ENCODE peak calls at places on chromosome 19, in seven cellular contexts. One of them, this sample, is unnamed.

GRCh38 chr19:41411682-41412265 is 14.2 kb downstream of the BCKDHA start:
- DNase-seq in stimulated activated CD4-positive, alpha-beta T cell treated with anti-CD3 and anti-CD28 coated beads, Interleukin-12 subunit alpha, Interleukin-12 subunit beta, amount 100 ng/mL, for 24 hours: no peak
- DNase-seq in CD8-positive, alpha-beta memory T cell: no peak
- DNase-seq in activated naive CD4-positive, alpha-beta T cell treated with Interleukin-2 at 50 U/mL for 16 hours: no peak
- DNase-seq in activated T-helper 1 cell treated with anti-CD3 and anti-CD28 coated beads, Interleukin-12 subunit alpha, Interleukin-12 subunit beta, Interleukin-2, Interleukin-4 antibody, amounts not matched to agents 30 ng/mL and 10 ng/mL and 1 ng/mL, durations not matched to agents 14 hours and 24 hours and 36 hours: no peak
- DNase-seq in NCI-H1048: no peak
- DNase-seq in coronary artery: no peak
- DNase-seq in this sample: no peak

GRCh38 chr19:48635263-48635965 is 1.8 kb downstream of the DBP start:
- DNase-seq in activated naive CD4-positive, alpha-beta T cell treated with Interleukin-2 at 50 U/mL for 16 hours: peak
- DNase-seq in coronary artery: peak
- DNase-seq in CD8-positive, alpha-beta memory T cell: peak
- DNase-seq in stimulated activated CD4-positive, alpha-beta T cell treated with anti-CD3 and anti-CD28 coated beads, Interleukin-12 subunit alpha, Interleukin-12 subunit beta, amount 100 ng/mL, for 24 hours: peak
- DNase-seq in NCI-H1048: no peak
- DNase-seq in activated T-helper 1 cell treated with anti-CD3 and anti-CD28 coated beads, Interleukin-12 subunit alpha, Interleukin-12 subunit beta, Interleukin-2, Interleukin-4 antibody, amounts not matched to agents 30 ng/mL and 10 ng/mL and 1 ng/mL, durations not matched to agents 14 hours and 24 hours and 36 hours: peak
- DNase-seq in this sample: peak

GRCh38 chr19:20359933-20360720 is 193.1 kb downstream of the ZNF486 start:
- DNase-seq in NCI-H1048: no peak
- DNase-seq in activated T-helper 1 cell treated with anti-CD3 and anti-CD28 coated beads, Interleukin-12 subunit alpha, Interleukin-12 subunit beta, Interleukin-2, Interleukin-4 antibody, amounts not matched to agents 30 ng/mL and 10 ng/mL and 1 ng/mL, durations not matched to agents 14 hours and 24 hours and 36 hours: no peak
- DNase-seq in stimulated activated CD4-positive, alpha-beta T cell treated with anti-CD3 and anti-CD28 coated beads, Interleukin-12 subunit alpha, Interleukin-12 subunit beta, amount 100 ng/mL, for 24 hours: no peak
- DNase-seq in activated naive CD4-positive, alpha-beta T cell treated with Interleukin-2 at 50 U/mL for 16 hours: no peak
- DNase-seq in CD8-positive, alpha-beta memory T cell: no peak
- DNase-seq in coronary artery: no peak
- DNase-seq in this sample: no peak

GRCh38 chr19:46404039-46404883 is 9.1 kb downstream of the CCDC8 start:
- DNase-seq in stimulated activated CD4-positive, alpha-beta T cell treated with anti-CD3 and anti-CD28 coated beads, Interleukin-12 subunit alpha, Interleukin-12 subunit beta, amount 100 ng/mL, for 24 hours: no peak
- DNase-seq in NCI-H1048: no peak
- DNase-seq in coronary artery: no peak
- DNase-seq in activated naive CD4-positive, alpha-beta T cell treated with Interleukin-2 at 50 U/mL for 16 hours: no peak
- DNase-seq in CD8-positive, alpha-beta memory T cell: no peak
- DNase-seq in activated T-helper 1 cell treated with anti-CD3 and anti-CD28 coated beads, Interleukin-12 subunit alpha, Interleukin-12 subunit beta, Interleukin-2, Interleukin-4 antibody, amounts not matched to agents 30 ng/mL and 10 ng/mL and 1 ng/mL, durations not matched to agents 14 hours and 24 hours and 36 hours: no peak
- DNase-seq in this sample: no peak

GRCh38 chr19:18167011-18167410 is 6.6 kb upstream of the IFI30 start:
- DNase-seq in NCI-H1048: no peak
- DNase-seq in stimulated activated CD4-positive, alpha-beta T cell treated with anti-CD3 and anti-CD28 coated beads, Interleukin-12 subunit alpha, Interleukin-12 subunit beta, amount 100 ng/mL, for 24 hours: no peak
- DNase-seq in activated T-helper 1 cell treated with anti-CD3 and anti-CD28 coated beads, Interleukin-12 subunit alpha, Interleukin-12 subunit beta, Interleukin-2, Interleukin-4 antibody, amounts not matched to agents 30 ng/mL and 10 ng/mL and 1 ng/mL, durations not matched to agents 14 hours and 24 hours and 36 hours: no peak
- DNase-seq in CD8-positive, alpha-beta memory T cell: no peak
- DNase-seq in activated naive CD4-positive, alpha-beta T cell treated with Interleukin-2 at 50 U/mL for 16 hours: no peak
- DNase-seq in coronary artery: no peak
- DNase-seq in this sample: no peak

GRCh38 chr19:33453207-33453736 is 68.3 kb downstream of the PEPD start:
- DNase-seq in NCI-H1048: no peak
- DNase-seq in CD8-positive, alpha-beta memory T cell: no peak
- DNase-seq in stimulated activated CD4-positive, alpha-beta T cell treated with anti-CD3 and anti-CD28 coated beads, Interleukin-12 subunit alpha, Interleukin-12 subunit beta, amount 100 ng/mL, for 24 hours: no peak
- DNase-seq in activated naive CD4-positive, alpha-beta T cell treated with Interleukin-2 at 50 U/mL for 16 hours: no peak
- DNase-seq in activated T-helper 1 cell treated with anti-CD3 and anti-CD28 coated beads, Interleukin-12 subunit alpha, Interleukin-12 subunit beta, Interleukin-2, Interleukin-4 antibody, amounts not matched to agents 30 ng/mL and 10 ng/mL and 1 ng/mL, durations not matched to agents 14 hours and 24 hours and 36 hours: no peak
- DNase-seq in coronary artery: no peak
- DNase-seq in this sample: no peak

GRCh38 chr19:11123076-11123567 is 32.5 kb downstream of the SPC24 start:
- DNase-seq in NCI-H1048: no peak
- DNase-seq in CD8-positive, alpha-beta memory T cell: no peak
- DNase-seq in activated naive CD4-positive, alpha-beta T cell treated with Interleukin-2 at 50 U/mL for 16 hours: no peak
- DNase-seq in stimulated activated CD4-positive, alpha-beta T cell treated with anti-CD3 and anti-CD28 coated beads, Interleukin-12 subunit alpha, Interleukin-12 subunit beta, amount 100 ng/mL, for 24 hours: no peak
- DNase-seq in coronary artery: no peak
- DNase-seq in activated T-helper 1 cell treated with anti-CD3 and anti-CD28 coated beads, Interleukin-12 subunit alpha, Interleukin-12 subunit beta, Interleukin-2, Interleukin-4 antibody, amounts not matched to agents 30 ng/mL and 10 ng/mL and 1 ng/mL, durations not matched to agents 14 hours and 24 hours and 36 hours: no peak
- DNase-seq in this sample: no peak

GRCh38 chr19:50401505-50402450 is 17.0 kb upstream of the SPIB start:
- DNase-seq in activated naive CD4-positive, alpha-beta T cell treated with Interleukin-2 at 50 U/mL for 16 hours: no peak
- DNase-seq in stimulated activated CD4-positive, alpha-beta T cell treated with anti-CD3 and anti-CD28 coated beads, Interleukin-12 subunit alpha, Interleukin-12 subunit beta, amount 100 ng/mL, for 24 hours: no peak
- DNase-seq in CD8-positive, alpha-beta memory T cell: no peak
- DNase-seq in NCI-H1048: no peak
- DNase-seq in activated T-helper 1 cell treated with anti-CD3 and anti-CD28 coated beads, Interleukin-12 subunit alpha, Interleukin-12 subunit beta, Interleukin-2, Interleukin-4 antibody, amounts not matched to agents 30 ng/mL and 10 ng/mL and 1 ng/mL, durations not matched to agents 14 hours and 24 hours and 36 hours: no peak
- DNase-seq in coronary artery: no peak
- DNase-seq in this sample: no peak

GRCh38 chr19:41911889-41912731 is 16.1 kb downstream of the ERFL start:
- DNase-seq in coronary artery: no peak
- DNase-seq in activated naive CD4-positive, alpha-beta T cell treated with Interleukin-2 at 50 U/mL for 16 hours: no peak
- DNase-seq in activated T-helper 1 cell treated with anti-CD3 and anti-CD28 coated beads, Interleukin-12 subunit alpha, Interleukin-12 subunit beta, Interleukin-2, Interleukin-4 antibody, amounts not matched to agents 30 ng/mL and 10 ng/mL and 1 ng/mL, durations not matched to agents 14 hours and 24 hours and 36 hours: no peak
- DNase-seq in CD8-positive, alpha-beta memory T cell: no peak
- DNase-seq in stimulated activated CD4-positive, alpha-beta T cell treated with anti-CD3 and anti-CD28 coated beads, Interleukin-12 subunit alpha, Interleukin-12 subunit beta, amount 100 ng/mL, for 24 hours: no peak
- DNase-seq in NCI-H1048: no peak
- DNase-seq in this sample: no peak

GRCh38 chr19:30069535-30070197 is 127.6 kb downstream of the URI1 start:
- DNase-seq in CD8-positive, alpha-beta memory T cell: no peak
- DNase-seq in NCI-H1048: no peak
- DNase-seq in stimulated activated CD4-positive, alpha-beta T cell treated with anti-CD3 and anti-CD28 coated beads, Interleukin-12 subunit alpha, Interleukin-12 subunit beta, amount 100 ng/mL, for 24 hours: no peak
- DNase-seq in coronary artery: peak
- DNase-seq in activated T-helper 1 cell treated with anti-CD3 and anti-CD28 coated beads, Interleukin-12 subunit alpha, Interleukin-12 subunit beta, Interleukin-2, Interleukin-4 antibody, amounts not matched to agents 30 ng/mL and 10 ng/mL and 1 ng/mL, durations not matched to agents 14 hours and 24 hours and 36 hours: no peak
- DNase-seq in activated naive CD4-positive, alpha-beta T cell treated with Interleukin-2 at 50 U/mL for 16 hours: no peak
- DNase-seq in this sample: no peak

GRCh38 chr19:31930401-31930800 is 415.0 kb upstream of the ZNF507 start:
- DNase-seq in activated naive CD4-positive, alpha-beta T cell treated with Interleukin-2 at 50 U/mL for 16 hours: no peak
- DNase-seq in activated T-helper 1 cell treated with anti-CD3 and anti-CD28 coated beads, Interleukin-12 subunit alpha, Interleukin-12 subunit beta, Interleukin-2, Interleukin-4 antibody, amounts not matched to agents 30 ng/mL and 10 ng/mL and 1 ng/mL, durations not matched to agents 14 hours and 24 hours and 36 hours: no peak
- DNase-seq in NCI-H1048: no peak
- DNase-seq in coronary artery: no peak
- DNase-seq in CD8-positive, alpha-beta memory T cell: no peak
- DNase-seq in stimulated activated CD4-positive, alpha-beta T cell treated with anti-CD3 and anti-CD28 coated beads, Interleukin-12 subunit alpha, Interleukin-12 subunit beta, amount 100 ng/mL, for 24 hours: no peak
- DNase-seq in this sample: no peak

GRCh38 chr19:17562097-17562496 is 6.6 kb downstream of the COLGALT1 start:
- DNase-seq in CD8-positive, alpha-beta memory T cell: no peak
- DNase-seq in NCI-H1048: no peak
- DNase-seq in coronary artery: no peak
- DNase-seq in activated T-helper 1 cell treated with anti-CD3 and anti-CD28 coated beads, Interleukin-12 subunit alpha, Interleukin-12 subunit beta, Interleukin-2, Interleukin-4 antibody, amounts not matched to agents 30 ng/mL and 10 ng/mL and 1 ng/mL, durations not matched to agents 14 hours and 24 hours and 36 hours: no peak
- DNase-seq in stimulated activated CD4-positive, alpha-beta T cell treated with anti-CD3 and anti-CD28 coated beads, Interleukin-12 subunit alpha, Interleukin-12 subunit beta, amount 100 ng/mL, for 24 hours: no peak
- DNase-seq in activated naive CD4-positive, alpha-beta T cell treated with Interleukin-2 at 50 U/mL for 16 hours: no peak
- DNase-seq in this sample: no peak

GRCh38 chr19:18646535-18647370 is 9.9 kb downstream of the KLHL26 start:
- DNase-seq in coronary artery: peak
- DNase-seq in activated naive CD4-positive, alpha-beta T cell treated with Interleukin-2 at 50 U/mL for 16 hours: no peak
- DNase-seq in activated T-helper 1 cell treated with anti-CD3 and anti-CD28 coated beads, Interleukin-12 subunit alpha, Interleukin-12 subunit beta, Interleukin-2, Interleukin-4 antibody, amounts not matched to agents 30 ng/mL and 10 ng/mL and 1 ng/mL, durations not matched to agents 14 hours and 24 hours and 36 hours: no peak
- DNase-seq in CD8-positive, alpha-beta memory T cell: no peak
- DNase-seq in NCI-H1048: no peak
- DNase-seq in stimulated activated CD4-positive, alpha-beta T cell treated with anti-CD3 and anti-CD28 coated beads, Interleukin-12 subunit alpha, Interleukin-12 subunit beta, amount 100 ng/mL, for 24 hours: no peak
- DNase-seq in this sample: no peak

GRCh38 chr19:12065100-12065538 is 588 bp downstream of the ZNF844 start:
- DNase-seq in stimulated activated CD4-positive, alpha-beta T cell treated with anti-CD3 and anti-CD28 coated beads, Interleukin-12 subunit alpha, Interleukin-12 subunit beta, amount 100 ng/mL, for 24 hours: no peak
- DNase-seq in coronary artery: no peak
- DNase-seq in NCI-H1048: no peak
- DNase-seq in activated T-helper 1 cell treated with anti-CD3 and anti-CD28 coated beads, Interleukin-12 subunit alpha, Interleukin-12 subunit beta, Interleukin-2, Interleukin-4 antibody, amounts not matched to agents 30 ng/mL and 10 ng/mL and 1 ng/mL, durations not matched to agents 14 hours and 24 hours and 36 hours: no peak
- DNase-seq in activated naive CD4-positive, alpha-beta T cell treated with Interleukin-2 at 50 U/mL for 16 hours: no peak
- DNase-seq in CD8-positive, alpha-beta memory T cell: no peak
- DNase-seq in this sample: no peak

GRCh38 chr19:19663292-19664120 is at the start of gene ATP13A1:
- DNase-seq in activated T-helper 1 cell treated with anti-CD3 and anti-CD28 coated beads, Interleukin-12 subunit alpha, Interleukin-12 subunit beta, Interleukin-2, Interleukin-4 antibody, amounts not matched to agents 30 ng/mL and 10 ng/mL and 1 ng/mL, durations not matched to agents 14 hours and 24 hours and 36 hours: peak
- DNase-seq in stimulated activated CD4-positive, alpha-beta T cell treated with anti-CD3 and anti-CD28 coated beads, Interleukin-12 subunit alpha, Interleukin-12 subunit beta, amount 100 ng/mL, for 24 hours: peak
- DNase-seq in NCI-H1048: peak
- DNase-seq in activated naive CD4-positive, alpha-beta T cell treated with Interleukin-2 at 50 U/mL for 16 hours: peak
- DNase-seq in coronary artery: peak
- DNase-seq in CD8-positive, alpha-beta memory T cell: peak
- DNase-seq in this sample: peak

GRCh38 chr19:2495130-2495641 is 19.3 kb downstream of the GADD45B start:
- DNase-seq in stimulated activated CD4-positive, alpha-beta T cell treated with anti-CD3 and anti-CD28 coated beads, Interleukin-12 subunit alpha, Interleukin-12 subunit beta, amount 100 ng/mL, for 24 hours: no peak
- DNase-seq in coronary artery: peak
- DNase-seq in CD8-positive, alpha-beta memory T cell: peak
- DNase-seq in NCI-H1048: no peak
- DNase-seq in activated T-helper 1 cell treated with anti-CD3 and anti-CD28 coated beads, Interleukin-12 subunit alpha, Interleukin-12 subunit beta, Interleukin-2, Interleukin-4 antibody, amounts not matched to agents 30 ng/mL and 10 ng/mL and 1 ng/mL, durations not matched to agents 14 hours and 24 hours and 36 hours: no peak
- DNase-seq in activated naive CD4-positive, alpha-beta T cell treated with Interleukin-2 at 50 U/mL for 16 hours: peak
- DNase-seq in this sample: peak

GRCh38 chr19:36524617-36525016 is 3.5 kb downstream of the ZNF260 start:
- DNase-seq in NCI-H1048: no peak
- DNase-seq in activated T-helper 1 cell treated with anti-CD3 and anti-CD28 coated beads, Interleukin-12 subunit alpha, Interleukin-12 subunit beta, Interleukin-2, Interleukin-4 antibody, amounts not matched to agents 30 ng/mL and 10 ng/mL and 1 ng/mL, durations not matched to agents 14 hours and 24 hours and 36 hours: no peak
- DNase-seq in coronary artery: no peak
- DNase-seq in activated naive CD4-positive, alpha-beta T cell treated with Interleukin-2 at 50 U/mL for 16 hours: no peak
- DNase-seq in stimulated activated CD4-positive, alpha-beta T cell treated with anti-CD3 and anti-CD28 coated beads, Interleukin-12 subunit alpha, Interleukin-12 subunit beta, amount 100 ng/mL, for 24 hours: no peak
- DNase-seq in CD8-positive, alpha-beta memory T cell: no peak
- DNase-seq in this sample: no peak

GRCh38 chr19:5339950-5340636 is 519 bp downstream of the PTPRS start:
- DNase-seq in activated T-helper 1 cell treated with anti-CD3 and anti-CD28 coated beads, Interleukin-12 subunit alpha, Interleukin-12 subunit beta, Interleukin-2, Interleukin-4 antibody, amounts not matched to agents 30 ng/mL and 10 ng/mL and 1 ng/mL, durations not matched to agents 14 hours and 24 hours and 36 hours: no peak
- DNase-seq in stimulated activated CD4-positive, alpha-beta T cell treated with anti-CD3 and anti-CD28 coated beads, Interleukin-12 subunit alpha, Interleukin-12 subunit beta, amount 100 ng/mL, for 24 hours: no peak
- DNase-seq in NCI-H1048: no peak
- DNase-seq in coronary artery: no peak
- DNase-seq in CD8-positive, alpha-beta memory T cell: no peak
- DNase-seq in activated naive CD4-positive, alpha-beta T cell treated with Interleukin-2 at 50 U/mL for 16 hours: no peak
- DNase-seq in this sample: no peak